ENCODE peak calls at places on chromosomes 3 and 15, in six cellular contexts. W is hepatocyte, A is uterus, V is stomach, H is IMR-90, R is endodermal cell. Z is an unnamed sample.
A peak's percentile ranks its signal among the peaks of the same experiment; 100 is the strongest.

GRCh38 chr3:23941440-23941839 is 3.6 kb upstream of the NR1D2 start:
- DNase-seq in W (no peak), A (no peak), V (no peak), H (no peak), R (no peak), Z (no peak)

GRCh38 chr3:27943106-27943505 is 221.0 kb upstream of the EOMES start:
- DNase-seq in W (peak; percentile 35), A (no peak), V (no peak), H (no peak), R (peak; percentile 83), Z (no peak)

GRCh38 chr3:190058486-190059241 is 62.0 kb downstream of the P3H2 start:
- DNase-seq in W (no peak), A (no peak), V (no peak), H (peak; percentile 49), R (no peak), Z (no peak)

GRCh38 chr3:142578309-142579223 is at the start of gene ATR:
- DNase-seq in W (peak; percentile 98), A (peak; percentile 96), V (peak; percentile 98), H (peak; percentile 93), R (peak; percentile 99), Z (peak; percentile 99)

GRCh38 chr15:40928975-40929729 is at the start of gene DLL4:
- DNase-seq in W (peak; percentile 86), A (peak; percentile 37), V (peak; percentile 74), H (peak; percentile 59), R (peak; percentile 92), Z (no peak)

GRCh38 chr3:31092748-31093607 is 198.5 kb upstream of the GADL1 start:
- DNase-seq in W (no peak), A (no peak), V (no peak), H (peak; percentile 16), R (no peak), Z (no peak)

GRCh38 chr3:128787256-128788253 is 61.6 kb downstream of the RAB7A start:
- DNase-seq in W (no peak), A (no peak), V (no peak), H (peak; percentile 53), R (peak; percentile 85), Z (no peak)

GRCh38 chr3:189038773-189039720 is 132.7 kb upstream of the TPRG1 start:
- DNase-seq in W (no peak), A (no peak), V (no peak), H (no peak), R (no peak), Z (no peak)

GRCh38 chr3:132399054-132399929 is 18.0 kb upstream of the DNAJC13 start:
- DNase-seq in W (peak; percentile 68), A (no peak), V (no peak), H (peak; percentile 68), R (peak; percentile 72), Z (no peak)

GRCh38 chr15:101110681-101111569 is 140.9 kb downstream of the CHSY1 start:
- DNase-seq in W (no peak), A (no peak), V (no peak), H (no peak), R (peak; percentile 33), Z (no peak)

GRCh38 chr3:163622384-163622783 is 1455.9 kb downstream of the SI start:
- DNase-seq in W (peak; percentile 27), A (no peak), V (no peak), H (no peak), R (peak; percentile 86), Z (no peak)

GRCh38 chr3:117480981-117481380 is 771.4 kb downstream of the TUSC7 start:
- DNase-seq in W (no peak), A (no peak), V (no peak), H (no peak), R (no peak), Z (no peak)

GRCh38 chr3:195558602-195559001 is 15.5 kb upstream of the PPP1R2 start:
- DNase-seq in W (peak; percentile 75), A (no peak), V (no peak), H (peak; percentile 21), R (peak; percentile 67), Z (no peak)

GRCh38 chr15:70078578-70079417 is 18.9 kb downstream of the TLE3 start:
- DNase-seq in W (peak; percentile 82), A (no peak), V (peak; percentile 61), H (no peak), R (no peak), Z (no peak)

GRCh38 chr3:26114851-26115250 is 325.0 kb downstream of the OXSM start:
- DNase-seq in W (no peak), A (no peak), V (no peak), H (no peak), R (no peak), Z (no peak)

GRCh38 chr3:123792473-123793201 is 91.5 kb downstream of the MYLK start:
- DNase-seq in W (no peak), A (no peak), V (no peak), H (peak; percentile 48), R (no peak), Z (no peak)

GRCh38 chr3:155078959-155079794 is 942 bp upstream of the MME start:
- DNase-seq in W (peak; percentile 48), A (no peak), V (no peak), H (peak; percentile 57), R (peak; percentile 50), Z (no peak)

GRCh38 chr3:155323063-155323666 is 29.7 kb upstream of the STRIT1 start:
- DNase-seq in W (peak; percentile 83), A (no peak), V (no peak), H (peak; percentile 89), R (peak; percentile 77), Z (no peak)

GRCh38 chr15:62749445-62749844 is 293.1 kb upstream of the TPM1 start:
- DNase-seq in W (no peak), A (no peak), V (no peak), H (peak; percentile 22), R (no peak), Z (no peak)

GRCh38 chr3:95759614-95760301 is 1054.6 kb upstream of the EPHA6 start:
- DNase-seq in W (no peak), A (no peak), V (no peak), H (no peak), R (no peak), Z (peak; percentile 48)

GRCh38 chr3:95926904-95927501 is 887.4 kb upstream of the EPHA6 start:
- DNase-seq in W (no peak), A (no peak), V (no peak), H (no peak), R (peak; percentile 93), Z (no peak)

GRCh38 chr3:85316252-85316651 is 357.5 kb downstream of the CADM2 start:
- DNase-seq in W (no peak), A (no peak), V (no peak), H (no peak), R (no peak), Z (no peak)

GRCh38 chr3:58562498-58562897 is 14.7 kb downstream of the FAM107A start:
- DNase-seq in W (no peak), A (no peak), V (no peak), H (no peak), R (peak; percentile 68), Z (no peak)

GRCh38 chr3:29694783-29695182 is 413.9 kb downstream of the RBMS3 start:
- DNase-seq in W (peak; percentile 76), A (no peak), V (no peak), H (peak; percentile 92), R (no peak), Z (no peak)

GRCh38 chr15:67156426-67156825 is 91.0 kb downstream of the SMAD3 start:
- DNase-seq in W (no peak), A (no peak), V (no peak), H (no peak), R (no peak), Z (no peak)

GRCh38 chr3:69967156-69967555 is 32.4 kb upstream of the SAMMSON start:
- DNase-seq in W (no peak), A (no peak), V (no peak), H (no peak), R (no peak), Z (no peak)

GRCh38 chr3:50275160-50275995 is 3.5 kb upstream of the LSMEM2 start:
- DNase-seq in W (no peak), A (no peak), V (no peak), H (no peak), R (peak; percentile 79), Z (peak; percentile 51)

GRCh38 chr3:31250116-31250813 is 282.5 kb upstream of the STT3B start:
- DNase-seq in W (no peak), A (no peak), V (no peak), H (peak; percentile 6), R (no peak), Z (no peak)

GRCh38 chr3:58175429-58176184 is 35.2 kb downstream of the DNASE1L3 start:
- DNase-seq in W (peak; percentile 62), A (no peak), V (peak; percentile 87), H (peak; percentile 46), R (peak; percentile 71), Z (peak; percentile 46)

GRCh38 chr3:105094588-105094987 is 272.1 kb upstream of the ALCAM start:
- DNase-seq in W (no peak), A (no peak), V (no peak), H (no peak), R (no peak), Z (no peak)

GRCh38 chr3:32176989-32177701 is 61.3 kb upstream of the CMTM8 start:
- DNase-seq in W (peak; percentile 82), A (no peak), V (peak; percentile 42), H (peak; percentile 37), R (peak; percentile 84), Z (no peak)

GRCh38 chr15:79122391-79122790 is 31.8 kb upstream of the RASGRF1 start:
- DNase-seq in W (no peak), A (no peak), V (no peak), H (no peak), R (no peak), Z (no peak)

GRCh38 chr3:69282191-69282590 is 103.7 kb downstream of the FRMD4B start:
- DNase-seq in W (no peak), A (no peak), V (no peak), H (no peak), R (no peak), Z (no peak)

GRCh38 chr3:197487911-197488391 is 67.8 kb downstream of the BDH1 start:
- DNase-seq in W (peak; percentile 55), A (no peak), V (no peak), H (peak; percentile 94), R (no peak), Z (no peak)

GRCh38 chr3:115885621-115886020 is 262.3 kb downstream of the GAP43 start:
- DNase-seq in W (peak; percentile 18), A (no peak), V (no peak), H (peak; percentile 26), R (peak; percentile 61), Z (no peak)

GRCh38 chr3:81740731-81741130 is 20.7 kb downstream of the GBE1 start:
- DNase-seq in W (no peak), A (no peak), V (no peak), H (no peak), R (no peak), Z (no peak)
- H3K27ac ChIP-seq in W (no peak overlapping the region), A (peak overlapping the region; percentile 95), V (no peak overlapping the region), H (peak overlapping the region; percentile 35), R (no peak overlapping the region), Z (peak overlapping the region; percentile 28)

GRCh38 chr3:177191108-177191779 is 6.0 kb downstream of the TBL1XR1 start:
- DNase-seq in W (no peak), A (no peak), V (no peak), H (no peak), R (no peak), Z (no peak)
- H3K4me1 ChIP-seq in W (peaks cover 6% of the 10 kb centered on the region), A (no peaks in the 10 kb centered on the region), V (peaks cover 23% of the 10 kb centered on the region), H (peaks cover 8% of the 10 kb centered on the region), R (no peaks in the 10 kb centered on the region), Z (peaks cover 1% of the 10 kb centered on the region)

GRCh38 chr15:35307026-35307425 is 221.9 kb upstream of the NANOGP8 start:
- DNase-seq in W (no peak), A (no peak), V (no peak), H (no peak), R (no peak), Z (no peak)
- H3K27ac ChIP-seq in W (peak overlapping the region; percentile 67), A (peak overlapping the region; percentile 64), V (peak overlapping the region; percentile 58), H (peak overlapping the region; percentile 91), R (peak overlapping the region; percentile 73), Z (peak overlapping the region; percentile 96)

GRCh38 chr3:98887684-98888083 is 13.8 kb downstream of the DCBLD2 start:
- DNase-seq in W (no peak), A (no peak), V (no peak), H (no peak), R (no peak), Z (no peak)
- H3K4me1 ChIP-seq in W (no peaks in the 10 kb centered on the region), A (no peaks in the 10 kb centered on the region), V (peaks cover 4% of the 10 kb centered on the region), H (peaks cover 32% of the 10 kb centered on the region), R (peaks cover 9% of the 10 kb centered on the region), Z (peaks cover 3% of the 10 kb centered on the region)